ENCODE peak calls at places on chromosomes 6 and 20, in ten cellular contexts. E is A549, A is K562, B is transverse colon, N is adrenal gland, M is upper lobe of left lung, U is breast epithelium, Z is lower leg skin, T is Peyer's patch, P is gastrocnemius medialis. K is an unnamed sample.
A peak's percentile ranks its signal among the peaks of the same experiment; 100 is the strongest.

GRCh38 chr20:52760791-52761190 is 211.4 kb upstream of the TSHZ2 start:
- DNase-seq in M (no peak), B (no peak), Z (no peak), T (no peak), U (no peak), N (no peak), P (no peak), E (no peak), A (no peak), K (no peak)

GRCh38 chr6:170075659-170076223 is 215.1 kb downstream of the DLL1 start:
- DNase-seq in B (peak; percentile 8), M (peak; percentile 17), Z (no peak), U (peak; percentile 31), E (no peak), N (no peak), T (peak; percentile 47), P (no peak), A (no peak), K (no peak)

GRCh38 chr20:25237610-25238318 is 10.1 kb upstream of the PYGB start:
- DNase-seq in Z (peak; percentile 91), U (no peak), P (peak; percentile 62), E (peak; percentile 99), B (peak; percentile 51), N (peak; percentile 79), T (peak; percentile 81), M (peak; percentile 65), A (peak; percentile 71), K (peak; percentile 54)

GRCh38 chr6:158002951-158003853 is 21.5 kb downstream of the SYNJ2 start:
- DNase-seq in B (peak; percentile 38), N (no peak), E (no peak), U (no peak), Z (peak; percentile 67), A (no peak), M (no peak), P (no peak), T (peak; percentile 64), K (no peak)

GRCh38 chr20:13396036-13396435 is 175.0 kb downstream of the ISM1 start:
- DNase-seq in U (no peak), E (no peak), T (no peak), P (no peak), Z (no peak), M (no peak), B (no peak), N (no peak), A (no peak), K (no peak)

GRCh38 chr20:58708246-58708931 is 15.8 kb downstream of the NPEPL1 start:
- DNase-seq in U (no peak), Z (no peak), A (no peak), T (peak; percentile 34), N (no peak), P (no peak), B (peak; percentile 4), M (no peak), E (no peak), K (no peak)

GRCh38 chr6:113570176-113570575 is 287.0 kb upstream of the MARCKS start:
- DNase-seq in N (no peak), M (no peak), E (no peak), Z (no peak), T (no peak), P (no peak), U (no peak), A (no peak), B (no peak), K (no peak)

GRCh38 chr6:143911028-143911427 is 46.8 kb downstream of the ZC2HC1B start:
- DNase-seq in P (no peak), E (no peak), M (no peak), A (no peak), N (no peak), Z (no peak), U (no peak), B (no peak), T (no peak), K (no peak)

GRCh38 chr6:104859225-104860146 is at the start of gene HACE1:
- DNase-seq in P (peak; percentile 74), A (peak; percentile 84), U (peak; percentile 82), Z (peak; percentile 80), B (peak; percentile 90), T (peak; percentile 96), E (peak; percentile 83), N (peak; percentile 93), M (peak; percentile 93), K (peak; percentile 90)
- TF ChIP-seq POLR2A in P (peak; percentile 44), A (peak; percentile 74), U (no peak), Z (no peak), B (peak; percentile 25), T (peak; percentile 35), E (peak; percentile 53), N (no peak), M (no peak), K (peak; percentile 41)

GRCh38 chr6:31582230-31582601 is at the start of gene LTB:
- DNase-seq in Z (no peak), E (no peak), B (peak; percentile 41), A (no peak), U (no peak), P (no peak), N (no peak), M (peak; percentile 59), T (peak; percentile 87), K (no peak)
- TF ChIP-seq POLR2A in Z (no peak), E (no peak), B (no peak), A (no peak), U (no peak), P (no peak), N (no peak), M (no peak), T (no peak), K (no peak)

DNA sequence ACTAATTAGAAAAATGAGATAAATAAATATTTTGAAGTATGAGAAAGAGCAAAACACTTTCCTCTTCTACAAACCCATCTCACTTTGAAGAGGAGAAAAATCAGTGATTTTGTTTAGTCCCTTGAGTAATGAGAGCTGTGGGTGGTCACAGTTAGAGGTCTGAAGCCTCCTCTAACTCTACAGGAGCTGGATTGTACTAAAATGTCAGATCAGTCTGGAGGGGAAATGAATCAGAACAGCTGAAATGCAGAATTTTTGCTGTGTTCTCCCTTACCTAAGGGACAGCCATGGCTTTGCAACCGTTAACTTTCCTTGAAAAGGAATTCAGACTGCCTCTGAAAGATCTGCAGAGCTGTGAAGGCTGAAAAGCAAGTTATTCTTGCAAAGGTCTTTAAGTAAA is 11.4 kb upstream of the RFPL4B start:
- DNase-seq in Z (no peak), U (no peak), E (no peak), P (no peak), T (no peak), N (no peak), B (no peak), M (no peak), A (no peak), K (no peak)
- TF ChIP-seq POLR2A in Z (no peak), U (no peak), E (no peak), P (no peak), T (no peak), N (no peak), B (no peak), M (no peak), A (no peak), K (no peak)

GRCh38 chr6:91895592-91895991 is 1308.7 kb upstream of the MAP3K7 start:
- DNase-seq in A (no peak), P (no peak), T (no peak), Z (no peak), E (no peak), U (no peak), B (no peak), N (no peak), M (no peak), K (no peak)
- TF ChIP-seq POLR2A in A (no peak), P (no peak), T (no peak), Z (no peak), E (no peak), U (no peak), B (no peak), N (no peak), M (no peak), K (no peak)

DNA sequence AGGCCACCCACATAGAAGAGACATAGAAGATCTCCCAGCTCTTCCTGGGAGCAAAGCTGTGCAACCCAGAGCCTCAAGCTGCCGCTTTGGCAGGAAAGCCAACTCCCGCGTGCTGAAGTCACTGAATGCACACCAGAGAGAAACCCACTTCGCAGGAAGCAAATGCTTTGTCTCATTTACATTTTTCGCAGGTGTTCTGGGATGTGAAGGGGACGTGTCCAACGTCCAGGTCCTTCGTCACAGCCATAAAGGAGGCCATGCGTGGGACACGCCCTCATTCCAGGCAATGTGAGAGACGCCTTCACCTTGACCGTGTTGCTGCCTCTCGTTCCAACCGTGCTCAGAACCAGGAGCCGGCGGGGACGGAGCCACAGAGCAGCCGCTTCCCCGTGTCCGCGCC is 24.4 kb downstream of the KCNQ2 start:
- DNase-seq in Z (no peak), B (peak; percentile 33), M (no peak), N (no peak), A (no peak), P (no peak), E (no peak), U (no peak), T (no peak), K (no peak)
- TF ChIP-seq POLR2A in Z (no peak), B (no peak), M (no peak), N (no peak), A (no peak), P (no peak), E (no peak), U (no peak), T (no peak), K (no peak)

DNA sequence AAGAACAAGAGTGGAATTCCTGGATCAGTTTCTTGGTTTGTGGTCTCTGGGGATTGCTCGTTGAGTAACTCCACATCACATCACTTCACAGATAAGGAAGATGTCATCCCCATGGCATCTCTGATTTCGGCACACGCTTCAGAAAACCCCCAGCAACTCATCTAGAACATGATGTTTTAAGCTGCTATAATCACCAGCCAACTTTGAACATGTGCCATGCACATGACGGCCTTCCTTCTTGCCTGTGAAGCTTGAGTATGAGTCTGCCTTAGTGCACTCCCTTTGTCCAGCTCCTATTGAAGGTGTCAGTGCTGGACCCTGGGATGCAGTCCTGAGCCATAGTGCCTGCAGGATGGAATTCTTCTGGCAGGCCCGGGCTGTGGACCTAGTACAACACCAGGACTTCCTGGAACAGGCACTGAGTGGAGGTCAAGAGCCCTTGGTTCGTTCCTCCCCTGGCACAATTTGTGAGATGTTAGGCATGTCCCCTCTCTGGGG is 231.5 kb upstream of the SUPT3H start:
- DNase-seq in Z (peak; percentile 30), P (peak; percentile 24), E (no peak), A (no peak), M (peak; percentile 61), U (no peak), N (no peak), B (no peak), T (no peak), K (no peak)
- TF ChIP-seq POLR2A in Z (no peak), P (no peak), E (no peak), A (no peak), M (no peak), U (no peak), N (no peak), B (no peak), T (no peak), K (no peak)